ENCODE peak calls at places on chromosomes 1 and 21, in six cellular contexts. O, W, P, X, H and Q are unnamed samples.

GRCh38 chr1:36349241-36349671 is 25.8 kb upstream of the EVA1B start:
- DNase-seq in O (peak; percentile 40), W (no peak), P (no peak), X (no peak), H (peak; percentile 79), Q (no peak)

GRCh38 chr1:151565500-151566189 is 25.5 kb downstream of the TUFT1 start:
- DNase-seq in O (no peak), W (no peak), P (no peak), X (no peak), H (no peak), Q (no peak)

GRCh38 chr1:191142748-191143147 is 665.1 kb upstream of the BRINP3 start:
- DNase-seq in O (no peak), W (no peak), P (no peak), X (no peak), H (no peak), Q (no peak)

GRCh38 chr1:70497152-70497551 is 86.1 kb downstream of the CTH start:
- DNase-seq in O (no peak), W (no peak), P (no peak), X (no peak), H (no peak), Q (no peak)

GRCh38 chr1:30756545-30757195 is 904 bp downstream of the LAPTM5 start:
- DNase-seq in O (peak; percentile 68), W (no peak), P (peak; percentile 60), X (peak; percentile 84), H (peak; percentile 88), Q (no peak)

GRCh38 chr1:6732942-6733341 is 31.3 kb upstream of the DNAJC11 start:
- DNase-seq in O (no peak), W (no peak), P (no peak), X (peak; percentile 42), H (no peak), Q (no peak)

GRCh38 chr1:6915999-6916565 is 130.8 kb downstream of the CAMTA1 start:
- DNase-seq in O (no peak), W (no peak), P (no peak), X (no peak), H (no peak), Q (no peak)

GRCh38 chr21:34630536-34631143 is 15.7 kb upstream of the RCAN1 start:
- DNase-seq in O (peak; percentile 45), W (peak; percentile 32), P (no peak), X (no peak), H (peak; percentile 67), Q (peak; percentile 66)

GRCh38 chr1:75396745-75397144 is 214.2 kb downstream of the SLC44A5 start:
- DNase-seq in O (no peak), W (no peak), P (no peak), X (no peak), H (no peak), Q (no peak)

GRCh38 chr1:34825455-34826081 is 32.8 kb downstream of the GJA4 start:
- DNase-seq in O (no peak), W (no peak), P (no peak), X (no peak), H (no peak), Q (peak; percentile 23)

GRCh38 chr1:116722016-116722838 is 32.0 kb upstream of the CD2 start:
- DNase-seq in O (no peak), W (no peak), P (no peak), X (no peak), H (peak; percentile 13), Q (no peak)

GRCh38 chr1:16348414-16349182 is 3.7 kb downstream of the FBXO42 start:
- DNase-seq in O (peak; percentile 85), W (no peak), P (no peak), X (no peak), H (peak; percentile 83), Q (no peak)

GRCh38 chr1:216323344-216323743 is 99.9 kb downstream of the USH2A start:
- DNase-seq in O (no peak), W (no peak), P (no peak), X (no peak), H (no peak), Q (no peak)

GRCh38 chr1:23446644-23447310 is 22.2 kb upstream of the TCEA3 start:
- DNase-seq in O (no peak), W (no peak), P (no peak), X (no peak), H (no peak), Q (no peak)

GRCh38 chr1:233389169-233389568 is 61.6 kb downstream of the MAP3K21 start:
- DNase-seq in O (no peak), W (no peak), P (no peak), X (no peak), H (peak; percentile 12), Q (no peak)